ENCODE peak calls at places on chromosome 2, in eight cellular contexts. One of them, this sample, is unnamed.

GRCh38 chr2:117775820-117776219 is 38.7 kb upstream of the DDX18 start:
- DNase-seq in heart left ventricle: no peak
- DNase-seq in AG08396: no peak
- DNase-seq in left cardiac atrium: no peak
- DNase-seq in activated CD4-positive, alpha-beta T cell treated with anti-CD3 and anti-CD28 coated beads, Interleukin-2, amount 50 U/mL, for 1 hour: no peak
- DNase-seq in cardiac muscle cell: no peak
- DNase-seq in neural crest cell: no peak
- DNase-seq in iPS DF 6.9: no peak
- DNase-seq in this sample: no peak

GRCh38 chr2:103959174-103960125 is 894.5 kb upstream of the POU3F3 start:
- DNase-seq in heart left ventricle: no peak
- DNase-seq in AG08396: no peak
- DNase-seq in iPS DF 6.9: peak
- DNase-seq in cardiac muscle cell: peak
- DNase-seq in neural crest cell: peak
- DNase-seq in activated CD4-positive, alpha-beta T cell treated with anti-CD3 and anti-CD28 coated beads, Interleukin-2, amount 50 U/mL, for 1 hour: no peak
- DNase-seq in left cardiac atrium: peak
- DNase-seq in this sample: peak

GRCh38 chr2:173996766-173997165 is 31.6 kb upstream of the SP3 start:
- DNase-seq in iPS DF 6.9: no peak
- DNase-seq in AG08396: no peak
- DNase-seq in activated CD4-positive, alpha-beta T cell treated with anti-CD3 and anti-CD28 coated beads, Interleukin-2, amount 50 U/mL, for 1 hour: no peak
- DNase-seq in cardiac muscle cell: no peak
- DNase-seq in neural crest cell: no peak
- DNase-seq in heart left ventricle: no peak
- DNase-seq in left cardiac atrium: no peak
- DNase-seq in this sample: no peak

GRCh38 chr2:98084151-98084868 is 2.7 kb upstream of the VWA3B start:
- DNase-seq in cardiac muscle cell: no peak
- DNase-seq in neural crest cell: no peak
- DNase-seq in AG08396: no peak
- DNase-seq in heart left ventricle: no peak
- DNase-seq in left cardiac atrium: no peak
- DNase-seq in activated CD4-positive, alpha-beta T cell treated with anti-CD3 and anti-CD28 coated beads, Interleukin-2, amount 50 U/mL, for 1 hour: no peak
- DNase-seq in iPS DF 6.9: no peak
- DNase-seq in this sample: no peak

GRCh38 chr2:32061973-32062861 is 1.1 kb upstream of the SPAST start:
- DNase-seq in left cardiac atrium: peak
- DNase-seq in neural crest cell: no peak
- DNase-seq in cardiac muscle cell: peak
- DNase-seq in AG08396: peak
- DNase-seq in iPS DF 6.9: peak
- DNase-seq in activated CD4-positive, alpha-beta T cell treated with anti-CD3 and anti-CD28 coated beads, Interleukin-2, amount 50 U/mL, for 1 hour: no peak
- DNase-seq in heart left ventricle: no peak
- DNase-seq in this sample: peak

GRCh38 chr2:21017748-21018276 is 26.1 kb downstream of the APOB start:
- DNase-seq in left cardiac atrium: no peak
- DNase-seq in AG08396: no peak
- DNase-seq in iPS DF 6.9: no peak
- DNase-seq in heart left ventricle: no peak
- DNase-seq in cardiac muscle cell: no peak
- DNase-seq in activated CD4-positive, alpha-beta T cell treated with anti-CD3 and anti-CD28 coated beads, Interleukin-2, amount 50 U/mL, for 1 hour: no peak
- DNase-seq in neural crest cell: no peak
- DNase-seq in this sample: no peak

GRCh38 chr2:28423856-28424605 is 31.4 kb downstream of the FOSL2 start:
- DNase-seq in activated CD4-positive, alpha-beta T cell treated with anti-CD3 and anti-CD28 coated beads, Interleukin-2, amount 50 U/mL, for 1 hour: peak
- DNase-seq in heart left ventricle: no peak
- DNase-seq in cardiac muscle cell: no peak
- DNase-seq in AG08396: no peak
- DNase-seq in left cardiac atrium: no peak
- DNase-seq in neural crest cell: no peak
- DNase-seq in iPS DF 6.9: no peak
- DNase-seq in this sample: peak

GRCh38 chr2:19757586-19757985 is 144.2 kb downstream of the TTC32 start:
- DNase-seq in heart left ventricle: no peak
- DNase-seq in activated CD4-positive, alpha-beta T cell treated with anti-CD3 and anti-CD28 coated beads, Interleukin-2, amount 50 U/mL, for 1 hour: no peak
- DNase-seq in AG08396: no peak
- DNase-seq in left cardiac atrium: no peak
- DNase-seq in cardiac muscle cell: no peak
- DNase-seq in iPS DF 6.9: no peak
- DNase-seq in neural crest cell: no peak
- DNase-seq in this sample: no peak

GRCh38 chr2:171787333-171788072 is 100.2 kb downstream of the DYNC1I2 start:
- DNase-seq in cardiac muscle cell: no peak
- DNase-seq in AG08396: no peak
- DNase-seq in heart left ventricle: no peak
- DNase-seq in iPS DF 6.9: no peak
- DNase-seq in left cardiac atrium: no peak
- DNase-seq in activated CD4-positive, alpha-beta T cell treated with anti-CD3 and anti-CD28 coated beads, Interleukin-2, amount 50 U/mL, for 1 hour: no peak
- DNase-seq in neural crest cell: no peak
- DNase-seq in this sample: no peak

GRCh38 chr2:8525582-8526402 is 156.1 kb upstream of the ID2 start:
- DNase-seq in neural crest cell: no peak
- DNase-seq in iPS DF 6.9: no peak
- DNase-seq in cardiac muscle cell: peak
- DNase-seq in AG08396: no peak
- DNase-seq in left cardiac atrium: peak
- DNase-seq in heart left ventricle: peak
- DNase-seq in activated CD4-positive, alpha-beta T cell treated with anti-CD3 and anti-CD28 coated beads, Interleukin-2, amount 50 U/mL, for 1 hour: no peak
- DNase-seq in this sample: peak

GRCh38 chr2:16349811-16350210 is 315.8 kb downstream of the CYRIA start:
- DNase-seq in activated CD4-positive, alpha-beta T cell treated with anti-CD3 and anti-CD28 coated beads, Interleukin-2, amount 50 U/mL, for 1 hour: no peak
- DNase-seq in cardiac muscle cell: no peak
- DNase-seq in left cardiac atrium: no peak
- DNase-seq in heart left ventricle: no peak
- DNase-seq in iPS DF 6.9: no peak
- DNase-seq in AG08396: no peak
- DNase-seq in neural crest cell: no peak
- DNase-seq in this sample: no peak

GRCh38 chr2:227406177-227407031 is 18.7 kb upstream of the SCYGR1 start:
- DNase-seq in AG08396: peak
- DNase-seq in iPS DF 6.9: peak
- DNase-seq in left cardiac atrium: peak
- DNase-seq in cardiac muscle cell: peak
- DNase-seq in heart left ventricle: no peak
- DNase-seq in neural crest cell: peak
- DNase-seq in activated CD4-positive, alpha-beta T cell treated with anti-CD3 and anti-CD28 coated beads, Interleukin-2, amount 50 U/mL, for 1 hour: no peak
- DNase-seq in this sample: peak

GRCh38 chr2:205212357-205212756 is 469.9 kb upstream of the NRP2 start:
- DNase-seq in AG08396: no peak
- DNase-seq in left cardiac atrium: no peak
- DNase-seq in cardiac muscle cell: no peak
- DNase-seq in iPS DF 6.9: no peak
- DNase-seq in heart left ventricle: no peak
- DNase-seq in neural crest cell: no peak
- DNase-seq in activated CD4-positive, alpha-beta T cell treated with anti-CD3 and anti-CD28 coated beads, Interleukin-2, amount 50 U/mL, for 1 hour: no peak
- DNase-seq in this sample: no peak

GRCh38 chr2:221478106-221478863 is 93.8 kb downstream of the EPHA4 start:
- DNase-seq in cardiac muscle cell: no peak
- DNase-seq in AG08396: no peak
- DNase-seq in left cardiac atrium: no peak
- DNase-seq in neural crest cell: no peak
- DNase-seq in iPS DF 6.9: no peak
- DNase-seq in heart left ventricle: no peak
- DNase-seq in activated CD4-positive, alpha-beta T cell treated with anti-CD3 and anti-CD28 coated beads, Interleukin-2, amount 50 U/mL, for 1 hour: no peak
- DNase-seq in this sample: no peak

GRCh38 chr2:70716951-70717350 is 51.0 kb downstream of the ADD2 start:
- DNase-seq in AG08396: no peak
- DNase-seq in iPS DF 6.9: no peak
- DNase-seq in activated CD4-positive, alpha-beta T cell treated with anti-CD3 and anti-CD28 coated beads, Interleukin-2, amount 50 U/mL, for 1 hour: no peak
- DNase-seq in neural crest cell: no peak
- DNase-seq in cardiac muscle cell: no peak
- DNase-seq in heart left ventricle: no peak
- DNase-seq in left cardiac atrium: no peak
- DNase-seq in this sample: no peak

GRCh38 chr2:99706734-99707133 is 216.9 kb upstream of the REV1 start:
- DNase-seq in activated CD4-positive, alpha-beta T cell treated with anti-CD3 and anti-CD28 coated beads, Interleukin-2, amount 50 U/mL, for 1 hour: no peak
- DNase-seq in neural crest cell: no peak
- DNase-seq in AG08396: no peak
- DNase-seq in cardiac muscle cell: no peak
- DNase-seq in iPS DF 6.9: no peak
- DNase-seq in heart left ventricle: no peak
- DNase-seq in left cardiac atrium: no peak
- DNase-seq in this sample: no peak

GRCh38 chr2:40551081-40551480 is 99.2 kb upstream of the SLC8A1 start:
- DNase-seq in cardiac muscle cell: no peak
- DNase-seq in neural crest cell: no peak
- DNase-seq in AG08396: no peak
- DNase-seq in iPS DF 6.9: no peak
- DNase-seq in heart left ventricle: no peak
- DNase-seq in activated CD4-positive, alpha-beta T cell treated with anti-CD3 and anti-CD28 coated beads, Interleukin-2, amount 50 U/mL, for 1 hour: no peak
- DNase-seq in left cardiac atrium: no peak
- DNase-seq in this sample: no peak

GRCh38 chr2:189299974-189300373 is 120.4 kb upstream of the COL5A2 start:
- DNase-seq in AG08396: no peak
- DNase-seq in activated CD4-positive, alpha-beta T cell treated with anti-CD3 and anti-CD28 coated beads, Interleukin-2, amount 50 U/mL, for 1 hour: no peak
- DNase-seq in left cardiac atrium: no peak
- DNase-seq in iPS DF 6.9: no peak
- DNase-seq in cardiac muscle cell: no peak
- DNase-seq in neural crest cell: no peak
- DNase-seq in heart left ventricle: no peak
- DNase-seq in this sample: no peak

GRCh38 chr2:109513749-109514588 is 99.8 kb downstream of the SEPTIN10 start:
- DNase-seq in left cardiac atrium: no peak
- DNase-seq in AG08396: peak
- DNase-seq in neural crest cell: no peak
- DNase-seq in heart left ventricle: no peak
- DNase-seq in cardiac muscle cell: peak
- DNase-seq in activated CD4-positive, alpha-beta T cell treated with anti-CD3 and anti-CD28 coated beads, Interleukin-2, amount 50 U/mL, for 1 hour: no peak
- DNase-seq in iPS DF 6.9: no peak
- DNase-seq in this sample: no peak

GRCh38 chr2:160052524-160052923 is 9.9 kb downstream of the PLA2R1 start:
- DNase-seq in AG08396: no peak
- DNase-seq in iPS DF 6.9: no peak
- DNase-seq in cardiac muscle cell: no peak
- DNase-seq in heart left ventricle: no peak
- DNase-seq in neural crest cell: no peak
- DNase-seq in activated CD4-positive, alpha-beta T cell treated with anti-CD3 and anti-CD28 coated beads, Interleukin-2, amount 50 U/mL, for 1 hour: no peak
- DNase-seq in left cardiac atrium: no peak
- DNase-seq in this sample: no peak

GRCh38 chr2:45072064-45072861 is 63.0 kb upstream of the SIX2 start:
- DNase-seq in neural crest cell: no peak
- DNase-seq in cardiac muscle cell: no peak
- DNase-seq in iPS DF 6.9: no peak
- DNase-seq in activated CD4-positive, alpha-beta T cell treated with anti-CD3 and anti-CD28 coated beads, Interleukin-2, amount 50 U/mL, for 1 hour: no peak
- DNase-seq in left cardiac atrium: no peak
- DNase-seq in AG08396: no peak
- DNase-seq in heart left ventricle: no peak
- DNase-seq in this sample: no peak

GRCh38 chr2:159807183-159808037 is 9.4 kb upstream of the CD302 start:
- DNase-seq in left cardiac atrium: no peak
- DNase-seq in cardiac muscle cell: peak
- DNase-seq in neural crest cell: peak
- DNase-seq in activated CD4-positive, alpha-beta T cell treated with anti-CD3 and anti-CD28 coated beads, Interleukin-2, amount 50 U/mL, for 1 hour: no peak
- DNase-seq in AG08396: peak
- DNase-seq in iPS DF 6.9: no peak
- DNase-seq in heart left ventricle: no peak
- DNase-seq in this sample: peak

GRCh38 chr2:217953011-217953481 is 49.7 kb downstream of the TNS1 start:
- DNase-seq in neural crest cell: no peak
- DNase-seq in AG08396: no peak
- DNase-seq in iPS DF 6.9: no peak
- DNase-seq in activated CD4-positive, alpha-beta T cell treated with anti-CD3 and anti-CD28 coated beads, Interleukin-2, amount 50 U/mL, for 1 hour: no peak
- DNase-seq in heart left ventricle: peak
- DNase-seq in cardiac muscle cell: peak
- DNase-seq in left cardiac atrium: no peak
- DNase-seq in this sample: no peak

GRCh38 chr2:229170907-229171306 is 100.2 kb downstream of the PID1 start:
- DNase-seq in heart left ventricle: no peak
- DNase-seq in AG08396: no peak
- DNase-seq in left cardiac atrium: no peak
- DNase-seq in activated CD4-positive, alpha-beta T cell treated with anti-CD3 and anti-CD28 coated beads, Interleukin-2, amount 50 U/mL, for 1 hour: no peak
- DNase-seq in iPS DF 6.9: no peak
- DNase-seq in cardiac muscle cell: no peak
- DNase-seq in neural crest cell: no peak
- DNase-seq in this sample: no peak

GRCh38 chr2:140353541-140353940 is 1573.4 kb upstream of the NXPH2 start:
- DNase-seq in left cardiac atrium: no peak
- DNase-seq in cardiac muscle cell: peak
- DNase-seq in neural crest cell: no peak
- DNase-seq in heart left ventricle: no peak
- DNase-seq in iPS DF 6.9: no peak
- DNase-seq in AG08396: no peak
- DNase-seq in activated CD4-positive, alpha-beta T cell treated with anti-CD3 and anti-CD28 coated beads, Interleukin-2, amount 50 U/mL, for 1 hour: no peak
- DNase-seq in this sample: no peak

GRCh38 chr2:68812256-68812655 is 58.9 kb downstream of the BMP10 start:
- DNase-seq in cardiac muscle cell: no peak
- DNase-seq in iPS DF 6.9: no peak
- DNase-seq in activated CD4-positive, alpha-beta T cell treated with anti-CD3 and anti-CD28 coated beads, Interleukin-2, amount 50 U/mL, for 1 hour: no peak
- DNase-seq in heart left ventricle: no peak
- DNase-seq in left cardiac atrium: no peak
- DNase-seq in neural crest cell: no peak
- DNase-seq in AG08396: no peak
- DNase-seq in this sample: peak

GRCh38 chr2:204825054-204825453 is 279.8 kb downstream of the PARD3B start:
- DNase-seq in neural crest cell: no peak
- DNase-seq in heart left ventricle: no peak
- DNase-seq in iPS DF 6.9: no peak
- DNase-seq in activated CD4-positive, alpha-beta T cell treated with anti-CD3 and anti-CD28 coated beads, Interleukin-2, amount 50 U/mL, for 1 hour: no peak
- DNase-seq in cardiac muscle cell: no peak
- DNase-seq in AG08396: no peak
- DNase-seq in left cardiac atrium: no peak
- DNase-seq in this sample: no peak

GRCh38 chr2:60552851-60553495 is 481 bp downstream of the BCL11A start:
- DNase-seq in cardiac muscle cell: no peak
- DNase-seq in left cardiac atrium: no peak
- DNase-seq in activated CD4-positive, alpha-beta T cell treated with anti-CD3 and anti-CD28 coated beads, Interleukin-2, amount 50 U/mL, for 1 hour: no peak
- DNase-seq in iPS DF 6.9: no peak
- DNase-seq in heart left ventricle: no peak
- DNase-seq in AG08396: no peak
- DNase-seq in neural crest cell: no peak
- DNase-seq in this sample: no peak

This sample was measured in Ammon's horn.